ENCODE peak calls at places on chromosomes 1 and 21, in seven cellular contexts. Z, H, V, M, Q, N and F are unnamed samples.

GRCh38 chr1:55131801-55132200 is 83.4 kb downstream of the USP24 start:
- DNase-seq in Z (no peak), H (no peak), V (no peak), M (no peak), Q (peak), N (no peak), F (no peak)

GRCh38 chr21:43354666-43355065 is 72.3 kb downstream of the SIK1 start:
- DNase-seq in Z (no peak), H (no peak), V (no peak), M (no peak), Q (no peak), N (no peak), F (no peak)

GRCh38 chr1:195188821-195189220 is 1419.4 kb downstream of the KCNT2 start:
- DNase-seq in Z (no peak), H (no peak), V (no peak), M (no peak), Q (peak), N (no peak), F (no peak)

GRCh38 chr1:232952514-232953175 is 2.2 kb downstream of the NTPCR start:
- DNase-seq in Z (peak), H (no peak), V (peak), M (peak), Q (peak), N (peak), F (no peak)

GRCh38 chr1:157000686-157001085 is 44.9 kb downstream of the ARHGEF11 start:
- DNase-seq in Z (no peak), H (no peak), V (no peak), M (no peak), Q (peak), N (no peak), F (no peak)

GRCh38 chr1:197521118-197521739 is 253.2 kb downstream of the CRB1 start:
- DNase-seq in Z (no peak), H (no peak), V (peak), M (peak), Q (peak), N (peak), F (peak)

GRCh38 chr1:220370041-220370700 is 97.9 kb upstream of the RAB3GAP2 start:
- DNase-seq in Z (no peak), H (no peak), V (no peak), M (no peak), Q (no peak), N (no peak), F (no peak)

GRCh38 chr1:86487131-86487804 is 18.5 kb downstream of the CLCA1 start:
- DNase-seq in Z (no peak), H (no peak), V (peak), M (no peak), Q (peak), N (no peak), F (no peak)

GRCh38 chr1:198162091-198162767 is 5.4 kb downstream of the NEK7 start:
- DNase-seq in Z (no peak), H (no peak), V (peak), M (no peak), Q (no peak), N (peak), F (no peak)

GRCh38 chr1:181089017-181089776 is 697 bp downstream of the IER5 start:
- DNase-seq in Z (peak), H (peak), V (peak), M (no peak), Q (no peak), N (no peak), F (no peak)

GRCh38 chr1:36781098-36781497 is 253.2 kb downstream of the GRIK3 start:
- DNase-seq in Z (no peak), H (no peak), V (no peak), M (no peak), Q (no peak), N (no peak), F (no peak)

GRCh38 chr1:6083801-6084467 is 38.2 kb downstream of the KCNAB2 start:
- DNase-seq in Z (no peak), H (no peak), V (no peak), M (no peak), Q (peak), N (no peak), F (no peak)

GRCh38 chr1:94324168-94324544 is 86.8 kb upstream of the ARHGAP29 start:
- DNase-seq in Z (no peak), H (no peak), V (no peak), M (no peak), Q (no peak), N (no peak), F (no peak)

GRCh38 chr1:164163291-164163845 is 395.6 kb upstream of the PBX1 start:
- DNase-seq in Z (no peak), H (no peak), V (no peak), M (no peak), Q (no peak), N (no peak), F (no peak)

GRCh38 chr1:20178634-20179368 is 7.1 kb upstream of the UBXN10 start:
- DNase-seq in Z (no peak), H (no peak), V (peak), M (no peak), Q (no peak), N (no peak), F (no peak)

GRCh38 chr1:170461362-170461761 is 70.6 kb upstream of the GORAB start:
- DNase-seq in Z (no peak), H (no peak), V (no peak), M (no peak), Q (peak), N (no peak), F (no peak)

GRCh38 chr1:170461762-170462384 is 70.1 kb upstream of the GORAB start:
- DNase-seq in Z (peak), H (peak), V (no peak), M (no peak), Q (peak), N (no peak), F (peak)

DNA sequence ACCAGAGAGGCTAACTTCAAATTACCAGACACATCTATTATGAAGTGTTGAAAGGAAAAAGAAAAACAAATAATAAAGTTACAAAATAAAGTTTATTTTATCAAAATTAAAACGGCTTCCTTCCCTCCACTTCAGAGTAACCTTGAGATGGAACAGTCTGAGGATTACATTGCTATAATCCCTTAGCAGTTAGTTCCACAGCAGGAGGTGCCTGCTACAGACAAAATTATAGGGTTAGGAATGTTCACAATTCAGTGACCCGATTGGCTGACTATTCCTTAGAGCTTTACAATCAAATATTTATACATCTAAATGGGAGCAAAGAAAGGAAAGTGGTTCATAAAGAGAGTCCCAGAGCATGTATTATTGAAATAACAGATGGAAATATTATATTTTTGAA is 71.6 kb upstream of the GORAB start:
- DNase-seq in Z (no peak), H (no peak), V (no peak), M (no peak), Q (no peak), N (no peak), F (no peak)
- H3K4me3 ChIP-seq in Z (no peak), H (no peak), V (no peak), M (no peak), Q (no peak), N (no peak), F (no peak)

DNA sequence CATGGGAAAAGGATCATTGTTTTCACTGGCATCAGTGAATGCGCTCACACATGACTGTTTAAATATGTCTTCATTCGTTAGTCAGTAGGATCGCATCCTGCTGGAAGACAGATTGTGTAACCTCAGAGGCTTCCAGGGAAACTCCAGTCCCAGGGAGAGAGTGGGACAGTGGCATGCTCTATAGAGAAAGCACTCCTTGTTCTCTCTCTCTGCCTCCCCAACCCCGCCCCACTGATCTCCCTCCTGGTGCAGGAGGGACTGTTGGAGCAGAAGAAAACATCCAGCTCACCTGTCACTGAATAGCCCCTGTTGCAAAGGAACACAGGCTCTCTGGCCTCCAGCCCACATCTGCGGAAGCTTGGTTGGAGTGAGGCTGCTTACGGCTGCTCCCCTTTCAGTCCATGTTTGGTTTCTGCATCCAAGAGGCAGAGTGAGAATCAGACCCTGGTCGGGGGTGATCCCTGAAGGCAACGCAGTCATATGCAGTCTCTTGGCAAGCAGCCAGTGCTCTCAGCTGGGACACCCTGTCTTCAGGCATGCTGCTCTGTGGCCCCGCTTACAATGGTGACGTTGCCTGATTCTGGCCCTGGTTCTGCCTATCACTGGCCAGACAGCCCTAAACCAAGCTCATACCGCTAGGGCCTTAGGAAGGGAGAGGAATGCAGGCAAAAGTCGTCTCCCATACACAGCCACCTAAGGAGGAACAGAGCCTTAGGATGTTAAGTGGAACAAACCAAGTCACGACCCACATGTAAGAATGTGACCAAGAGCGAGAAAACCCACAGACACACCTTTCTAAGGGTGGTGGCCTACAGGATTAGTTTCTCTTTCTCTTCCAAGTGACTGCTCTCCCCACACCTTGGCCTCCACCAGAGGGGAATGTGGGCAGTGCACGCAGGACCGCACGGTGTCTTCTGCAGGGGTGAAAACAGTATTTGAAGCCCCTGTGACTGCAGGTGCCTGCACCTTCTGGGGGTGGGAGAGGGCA is 39.7 kb downstream of the BACE2 start:
- DNase-seq in Z (peak), H (peak), V (no peak), M (peak), Q (peak), N (peak), F (no peak)
- H3K4me3 ChIP-seq in Z (no peak), H (peak), V (no peak), M (no peak), Q (peak), N (no peak), F (no peak)

GRCh38 chr1:32239790-32240139 is 7.3 kb upstream of the FAM167B start:
- DNase-seq in Z (peak), H (peak), V (no peak), M (no peak), Q (no peak), N (no peak), F (no peak)

GRCh38 chr1:32241011-32241763 is 5.8 kb upstream of the FAM167B start:
- DNase-seq in Z (peak), H (peak), V (peak), M (no peak), Q (peak), N (no peak), F (no peak)

GRCh38 chr1:32242341-32242851 is 4.6 kb upstream of the FAM167B start:
- DNase-seq in Z (no peak), H (no peak), V (peak), M (no peak), Q (peak), N (no peak), F (no peak)

GRCh38 chr1:32240140-32240951 is 6.7 kb upstream of the FAM167B start:
- DNase-seq in Z (peak), H (peak), V (peak), M (peak), Q (peak), N (no peak), F (no peak)

GRCh38 chr1:32239335-32239734 is 7.7 kb upstream of the FAM167B start:
- DNase-seq in Z (no peak), H (no peak), V (no peak), M (no peak), Q (no peak), N (no peak), F (no peak)
- H3K4me3 ChIP-seq in Z (no peak), H (no peak), V (no peak), M (no peak), Q (no peak), N (no peak), F (no peak)

DNA sequence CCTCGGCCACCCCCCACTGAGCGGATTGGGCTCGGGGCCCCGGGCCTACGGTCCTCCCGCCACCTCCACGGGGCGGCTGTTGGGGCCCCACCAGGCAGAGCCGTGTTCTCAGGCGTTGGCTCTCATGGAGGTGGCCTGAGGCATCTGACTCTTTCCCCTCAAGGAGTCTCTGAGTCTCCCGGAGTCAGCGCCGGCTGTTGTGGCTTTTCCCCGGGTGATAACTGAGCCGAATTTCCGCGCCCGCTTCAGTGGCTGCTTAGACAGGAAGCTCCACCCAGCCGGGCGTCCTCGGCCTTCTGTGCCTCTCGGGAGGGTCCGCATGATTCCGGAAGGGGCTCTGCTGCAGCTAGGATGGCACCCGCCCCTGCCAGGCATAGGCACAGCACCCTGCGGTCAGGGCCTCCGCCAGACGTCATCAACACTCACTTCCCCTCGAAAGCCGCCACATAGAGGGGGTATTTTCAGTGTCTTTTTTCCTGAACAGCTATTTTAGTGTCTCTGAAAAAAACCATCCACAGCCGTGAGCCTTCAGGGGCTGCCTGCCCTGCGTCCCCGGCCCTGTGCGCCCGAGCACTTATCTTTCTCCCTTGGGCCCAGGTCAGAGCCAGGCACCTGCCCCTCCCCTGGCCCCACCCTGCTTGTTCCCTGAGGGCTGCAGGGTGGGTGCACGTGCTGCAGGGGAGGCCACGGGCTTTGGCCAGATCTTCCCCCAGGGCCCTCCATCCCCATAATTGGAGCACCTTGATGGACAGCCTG is 72.9 kb downstream of the SKI start:
- DNase-seq in Z (peak), H (peak), V (peak), M (peak), Q (peak), N (no peak), F (peak)
- H3K4me3 ChIP-seq in Z (no peak), H (peak), V (no peak), M (peak), Q (peak), N (no peak), F (peak)

DNA sequence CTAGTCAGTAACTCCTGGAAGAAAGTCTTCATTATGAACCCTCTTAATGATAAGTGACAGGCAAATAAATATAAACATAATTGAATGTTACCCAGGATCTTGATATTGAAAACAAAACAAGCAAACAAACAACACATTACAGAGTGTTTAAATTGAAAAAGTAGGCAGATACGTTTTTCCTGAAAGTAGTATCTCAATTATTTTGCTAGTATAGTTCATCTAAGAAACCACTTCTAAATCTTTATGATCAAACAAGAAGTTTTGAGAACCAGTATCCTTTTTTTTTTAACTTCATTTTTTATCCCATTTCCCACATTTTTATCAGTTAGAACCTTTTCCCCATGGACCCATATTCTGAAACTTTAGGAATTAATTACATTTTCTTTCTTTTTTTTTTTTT is 3.7 kb upstream of the WDR47 start:
- DNase-seq in Z (no peak), H (no peak), V (no peak), M (no peak), Q (no peak), N (no peak), F (no peak)
- H3K4me3 ChIP-seq in Z (no peak), H (no peak), V (no peak), M (no peak), Q (no peak), N (no peak), F (no peak)